ENCODE peak calls at places on chromosomes 12 and 14, in four cellular contexts. One of them, this sample, is unnamed.
A peak's percentile ranks its signal among the peaks of the same experiment; 100 is the strongest.

GRCh38 chr14:102953100-102953499 is 30.6 kb downstream of the AMN start:
- DNase-seq in GM03348: no peak
- DNase-seq in progenitor cell of endocrine pancreas: no peak
- DNase-seq in left colon: no peak
- DNase-seq in this sample: no peak

GRCh38 chr14:21525995-21526671 is at the start of gene SALL2:
- DNase-seq in GM03348: peak; percentile 69
- DNase-seq in progenitor cell of endocrine pancreas: peak; percentile 71
- DNase-seq in left colon: peak; percentile 78
- DNase-seq in this sample: peak; percentile 99

GRCh38 chr12:21773263-21773741 is 1.2 kb downstream of the KCNJ8 start:
- DNase-seq in GM03348: peak; percentile 5
- DNase-seq in progenitor cell of endocrine pancreas: peak; percentile 19
- DNase-seq in left colon: peak; percentile 31
- DNase-seq in this sample: no peak

GRCh38 chr14:20830831-20831230 is 28.2 kb upstream of the RNASE1 start:
- DNase-seq in GM03348: no peak
- DNase-seq in progenitor cell of endocrine pancreas: no peak
- DNase-seq in left colon: no peak
- DNase-seq in this sample: no peak

GRCh38 chr14:22556990-22557623 is 31.9 kb downstream of the DAD1 start:
- DNase-seq in GM03348: peak; percentile 91
- DNase-seq in progenitor cell of endocrine pancreas: peak; percentile 78
- DNase-seq in left colon: peak; percentile 85
- DNase-seq in this sample: peak; percentile 61

GRCh38 chr14:101217972-101218371 is 314.4 kb upstream of the RTL1 start:
- DNase-seq in GM03348: no peak
- DNase-seq in progenitor cell of endocrine pancreas: no peak
- DNase-seq in left colon: no peak
- DNase-seq in this sample: no peak

GRCh38 chr14:69288001-69288771 is 28.2 kb downstream of the GALNT16 start:
- DNase-seq in GM03348: peak; percentile 38
- DNase-seq in progenitor cell of endocrine pancreas: no peak
- DNase-seq in left colon: peak; percentile 47
- DNase-seq in this sample: no peak

GRCh38 chr12:49553512-49554088 is 14.3 kb downstream of the MCRS1 start:
- DNase-seq in GM03348: no peak
- DNase-seq in progenitor cell of endocrine pancreas: no peak
- DNase-seq in left colon: no peak
- DNase-seq in this sample: peak; percentile 93

GRCh38 chr14:97413991-97414717 is 617.0 kb downstream of the VRK1 start:
- DNase-seq in GM03348: no peak
- DNase-seq in progenitor cell of endocrine pancreas: no peak
- DNase-seq in left colon: no peak
- DNase-seq in this sample: no peak

GRCh38 chr14:91067186-91067585 is 6.7 kb upstream of the RPS6KA5 start:
- DNase-seq in GM03348: no peak
- DNase-seq in progenitor cell of endocrine pancreas: no peak
- DNase-seq in left colon: no peak
- DNase-seq in this sample: no peak

GRCh38 chr12:128387811-128388422 is 120.9 kb downstream of the TMEM132C start:
- DNase-seq in GM03348: no peak
- DNase-seq in progenitor cell of endocrine pancreas: peak; percentile 68
- DNase-seq in left colon: no peak
- DNase-seq in this sample: peak; percentile 49

GRCh38 chr14:67738740-67739504 is 37.2 kb downstream of the RDH12 start:
- DNase-seq in GM03348: peak; percentile 91
- DNase-seq in progenitor cell of endocrine pancreas: no peak
- DNase-seq in left colon: peak; percentile 49
- DNase-seq in this sample: no peak

GRCh38 chr12:85993746-85994145 is 119.7 kb downstream of the NTS start:
- DNase-seq in GM03348: no peak
- DNase-seq in progenitor cell of endocrine pancreas: no peak
- DNase-seq in left colon: no peak
- DNase-seq in this sample: no peak

GRCh38 chr12:102063066-102063465 is 1.3 kb upstream of the WASHC3 start:
- DNase-seq in GM03348: no peak
- DNase-seq in progenitor cell of endocrine pancreas: no peak
- DNase-seq in left colon: no peak
- DNase-seq in this sample: peak; percentile 3

GRCh38 chr14:38302034-38302433 is 46.1 kb upstream of the CLEC14A start:
- DNase-seq in GM03348: no peak
- DNase-seq in progenitor cell of endocrine pancreas: no peak
- DNase-seq in left colon: no peak
- DNase-seq in this sample: no peak

GRCh38 chr14:99725774-99726537 is 41.9 kb downstream of the CYP46A1 start:
- DNase-seq in GM03348: no peak
- DNase-seq in progenitor cell of endocrine pancreas: peak; percentile 8
- DNase-seq in left colon: no peak
- DNase-seq in this sample: no peak

GRCh38 chr12:104724992-104725585 is 233.0 kb downstream of the SLC41A2 start:
- DNase-seq in GM03348: no peak
- DNase-seq in progenitor cell of endocrine pancreas: no peak
- DNase-seq in left colon: no peak
- DNase-seq in this sample: no peak

GRCh38 chr12:41190360-41190759 is 2.2 kb downstream of the PDZRN4 start:
- DNase-seq in GM03348: peak; percentile 5
- DNase-seq in progenitor cell of endocrine pancreas: no peak
- DNase-seq in left colon: no peak
- DNase-seq in this sample: peak; percentile 28

GRCh38 chr12:117502633-117503032 is 141.2 kb upstream of the NOS1 start:
- DNase-seq in GM03348: no peak
- DNase-seq in progenitor cell of endocrine pancreas: no peak
- DNase-seq in left colon: no peak
- DNase-seq in this sample: no peak

GRCh38 chr12:40752011-40752410 is 59.8 kb downstream of the CNTN1 start:
- DNase-seq in GM03348: no peak
- DNase-seq in progenitor cell of endocrine pancreas: no peak
- DNase-seq in left colon: no peak
- DNase-seq in this sample: no peak

GRCh38 chr12:30811966-30812365 is 57.2 kb upstream of the CAPRIN2 start:
- DNase-seq in GM03348: no peak
- DNase-seq in progenitor cell of endocrine pancreas: no peak
- DNase-seq in left colon: no peak
- DNase-seq in this sample: peak; percentile 15

GRCh38 chr14:22549981-22550670 is 38.9 kb downstream of the DAD1 start:
- DNase-seq in GM03348: no peak
- DNase-seq in progenitor cell of endocrine pancreas: no peak
- DNase-seq in left colon: no peak
- DNase-seq in this sample: no peak

GRCh38 chr12:106783515-106783914 is 9.0 kb downstream of the RIC8B start:
- DNase-seq in GM03348: no peak
- DNase-seq in progenitor cell of endocrine pancreas: no peak
- DNase-seq in left colon: no peak
- DNase-seq in this sample: no peak

GRCh38 chr12:111443586-111443985 is 37.9 kb downstream of the SH2B3 start:
- DNase-seq in GM03348: no peak
- DNase-seq in progenitor cell of endocrine pancreas: no peak
- DNase-seq in left colon: no peak
- DNase-seq in this sample: no peak